ENCODE peak calls at places on chromosomes 12 and 14, in ten cellular contexts. One of them, this sample, is unnamed.
A peak's percentile ranks its signal among the peaks of the same experiment; 100 is the strongest.

GRCh38 chr12:9750276-9751203 is 10.2 kb downstream of the CD69 start:
- DNase-seq in upper lobe of left lung: peak; percentile 46
- DNase-seq in adrenal gland: peak; percentile 21
- DNase-seq in right lobe of liver: no peak
- DNase-seq in NB4: peak; percentile 81
- DNase-seq in A549: peak; percentile 74
- DNase-seq in body of pancreas: no peak
- DNase-seq in ovary: peak; percentile 38
- DNase-seq in GM12878: no peak
- DNase-seq in suprapubic skin: no peak
- DNase-seq in this sample: peak; percentile 44

GRCh38 chr12:57215668-57216013 is 953 bp upstream of the NXPH4 start:
- DNase-seq in upper lobe of left lung: no peak
- DNase-seq in adrenal gland: no peak
- DNase-seq in right lobe of liver: no peak
- DNase-seq in NB4: peak; percentile 35
- DNase-seq in A549: no peak
- DNase-seq in body of pancreas: no peak
- DNase-seq in ovary: no peak
- DNase-seq in GM12878: no peak
- DNase-seq in suprapubic skin: no peak
- DNase-seq in this sample: no peak

GRCh38 chr14:87522575-87522974 is 470.4 kb downstream of the GALC start:
- DNase-seq in upper lobe of left lung: no peak
- DNase-seq in adrenal gland: no peak
- DNase-seq in right lobe of liver: no peak
- DNase-seq in NB4: no peak
- DNase-seq in A549: no peak
- DNase-seq in body of pancreas: peak; percentile 29
- DNase-seq in ovary: no peak
- DNase-seq in GM12878: no peak
- DNase-seq in suprapubic skin: no peak
- DNase-seq in this sample: no peak

GRCh38 chr14:100715803-100716202 is 10.9 kb upstream of the DLK1 start:
- DNase-seq in upper lobe of left lung: no peak
- DNase-seq in adrenal gland: no peak
- DNase-seq in right lobe of liver: no peak
- DNase-seq in NB4: peak; percentile 43
- DNase-seq in A549: no peak
- DNase-seq in body of pancreas: no peak
- DNase-seq in ovary: no peak
- DNase-seq in GM12878: no peak
- DNase-seq in suprapubic skin: no peak
- DNase-seq in this sample: no peak

GRCh38 chr12:104680506-104680905 is 223.8 kb downstream of the CHST11 start:
- DNase-seq in upper lobe of left lung: no peak
- DNase-seq in adrenal gland: no peak
- DNase-seq in right lobe of liver: no peak
- DNase-seq in NB4: peak; percentile 82
- DNase-seq in A549: no peak
- DNase-seq in body of pancreas: no peak
- DNase-seq in ovary: no peak
- DNase-seq in GM12878: no peak
- DNase-seq in suprapubic skin: no peak
- DNase-seq in this sample: no peak

GRCh38 chr12:28872654-28873268 is 276.3 kb upstream of the FAR2 start:
- DNase-seq in upper lobe of left lung: no peak
- DNase-seq in adrenal gland: peak; percentile 36
- DNase-seq in right lobe of liver: peak; percentile 16
- DNase-seq in NB4: peak; percentile 77
- DNase-seq in A549: peak; percentile 48
- DNase-seq in body of pancreas: peak; percentile 52
- DNase-seq in ovary: no peak
- DNase-seq in GM12878: no peak
- DNase-seq in suprapubic skin: no peak
- DNase-seq in this sample: no peak

GRCh38 chr14:68513137-68513536 is 279.7 kb downstream of the ZFP36L1 start:
- DNase-seq in upper lobe of left lung: no peak
- DNase-seq in adrenal gland: no peak
- DNase-seq in right lobe of liver: no peak
- DNase-seq in NB4: no peak
- DNase-seq in A549: no peak
- DNase-seq in body of pancreas: no peak
- DNase-seq in ovary: no peak
- DNase-seq in GM12878: no peak
- DNase-seq in suprapubic skin: no peak
- DNase-seq in this sample: no peak

GRCh38 chr12:104473374-104473983 is 16.7 kb downstream of the CHST11 start:
- DNase-seq in upper lobe of left lung: no peak
- DNase-seq in adrenal gland: no peak
- DNase-seq in right lobe of liver: no peak
- DNase-seq in NB4: peak; percentile 46
- DNase-seq in A549: no peak
- DNase-seq in body of pancreas: no peak
- DNase-seq in ovary: no peak
- DNase-seq in GM12878: no peak
- DNase-seq in suprapubic skin: no peak
- DNase-seq in this sample: no peak

GRCh38 chr14:22974530-22975313 is 7.6 kb downstream of the AJUBA start:
- DNase-seq in upper lobe of left lung: no peak
- DNase-seq in adrenal gland: no peak
- DNase-seq in right lobe of liver: no peak
- DNase-seq in NB4: no peak
- DNase-seq in A549: no peak
- DNase-seq in body of pancreas: peak; percentile 18
- DNase-seq in ovary: no peak
- DNase-seq in GM12878: no peak
- DNase-seq in suprapubic skin: no peak
- DNase-seq in this sample: peak; percentile 20

GRCh38 chr12:3236345-3237153 is 159.4 kb downstream of the TSPAN9 start:
- DNase-seq in upper lobe of left lung: no peak
- DNase-seq in adrenal gland: no peak
- DNase-seq in right lobe of liver: no peak
- DNase-seq in NB4: peak; percentile 62
- DNase-seq in A549: peak; percentile 40
- DNase-seq in body of pancreas: no peak
- DNase-seq in ovary: no peak
- DNase-seq in GM12878: no peak
- DNase-seq in suprapubic skin: no peak
- DNase-seq in this sample: no peak

GRCh38 chr14:102893452-102893851 is 29.0 kb upstream of the AMN start:
- DNase-seq in upper lobe of left lung: peak; percentile 19
- DNase-seq in adrenal gland: peak; percentile 56
- DNase-seq in right lobe of liver: peak; percentile 78
- DNase-seq in NB4: peak; percentile 26
- DNase-seq in A549: no peak
- DNase-seq in body of pancreas: no peak
- DNase-seq in ovary: no peak
- DNase-seq in GM12878: peak; percentile 17
- DNase-seq in suprapubic skin: peak; percentile 84
- DNase-seq in this sample: peak; percentile 91

GRCh38 chr12:70185301-70185700 is 57.9 kb upstream of the CNOT2 start:
- DNase-seq in upper lobe of left lung: no peak
- DNase-seq in adrenal gland: no peak
- DNase-seq in right lobe of liver: no peak
- DNase-seq in NB4: no peak
- DNase-seq in A549: no peak
- DNase-seq in body of pancreas: no peak
- DNase-seq in ovary: no peak
- DNase-seq in GM12878: no peak
- DNase-seq in suprapubic skin: no peak
- DNase-seq in this sample: no peak

GRCh38 chr12:131050463-131051154 is 96.9 kb downstream of the ADGRD1 start:
- DNase-seq in upper lobe of left lung: no peak
- DNase-seq in adrenal gland: no peak
- DNase-seq in right lobe of liver: no peak
- DNase-seq in NB4: no peak
- DNase-seq in A549: no peak
- DNase-seq in body of pancreas: no peak
- DNase-seq in ovary: no peak
- DNase-seq in GM12878: no peak
- DNase-seq in suprapubic skin: peak; percentile 60
- DNase-seq in this sample: no peak

GRCh38 chr12:116933512-116934246 is 22.9 kb downstream of the FBXW8 start:
- DNase-seq in upper lobe of left lung: no peak
- DNase-seq in adrenal gland: no peak
- DNase-seq in right lobe of liver: no peak
- DNase-seq in NB4: no peak
- DNase-seq in A549: no peak
- DNase-seq in body of pancreas: no peak
- DNase-seq in ovary: no peak
- DNase-seq in GM12878: no peak
- DNase-seq in suprapubic skin: no peak
- DNase-seq in this sample: no peak

GRCh38 chr12:4595881-4596280 is 33.9 kb downstream of the DYRK4 start:
- DNase-seq in upper lobe of left lung: no peak
- DNase-seq in adrenal gland: no peak
- DNase-seq in right lobe of liver: no peak
- DNase-seq in NB4: no peak
- DNase-seq in A549: no peak
- DNase-seq in body of pancreas: no peak
- DNase-seq in ovary: no peak
- DNase-seq in GM12878: no peak
- DNase-seq in suprapubic skin: no peak
- DNase-seq in this sample: no peak

GRCh38 chr12:1660304-1661187 is 30.3 kb upstream of the ADIPOR2 start:
- DNase-seq in upper lobe of left lung: peak; percentile 96
- DNase-seq in adrenal gland: peak; percentile 84
- DNase-seq in right lobe of liver: peak; percentile 81
- DNase-seq in NB4: peak; percentile 64
- DNase-seq in A549: no peak
- DNase-seq in body of pancreas: peak; percentile 95
- DNase-seq in ovary: peak; percentile 75
- DNase-seq in GM12878: no peak
- DNase-seq in suprapubic skin: peak; percentile 88
- DNase-seq in this sample: peak; percentile 95

GRCh38 chr12:67811437-67812361 is 163.2 kb downstream of the DYRK2 start:
- DNase-seq in upper lobe of left lung: no peak
- DNase-seq in adrenal gland: no peak
- DNase-seq in right lobe of liver: no peak
- DNase-seq in NB4: peak; percentile 8
- DNase-seq in A549: no peak
- DNase-seq in body of pancreas: no peak
- DNase-seq in ovary: no peak
- DNase-seq in GM12878: no peak
- DNase-seq in suprapubic skin: no peak
- DNase-seq in this sample: no peak

GRCh38 chr12:110370732-110371141 is 32.8 kb downstream of the ANAPC7 start:
- DNase-seq in upper lobe of left lung: peak; percentile 45
- DNase-seq in adrenal gland: no peak
- DNase-seq in right lobe of liver: no peak
- DNase-seq in NB4: no peak
- DNase-seq in A549: no peak
- DNase-seq in body of pancreas: no peak
- DNase-seq in ovary: no peak
- DNase-seq in GM12878: no peak
- DNase-seq in suprapubic skin: peak; percentile 72
- DNase-seq in this sample: peak; percentile 83
- TF ChIP-seq POLR2A in upper lobe of left lung: no peak
- TF ChIP-seq POLR2A in adrenal gland: no peak
- TF ChIP-seq POLR2A in right lobe of liver: no peak
- TF ChIP-seq POLR2A in NB4: no peak
- TF ChIP-seq POLR2A in A549: no peak
- TF ChIP-seq POLR2A in body of pancreas: no peak
- TF ChIP-seq POLR2A in ovary: no peak
- TF ChIP-seq POLR2A in GM12878: no peak
- TF ChIP-seq POLR2A in suprapubic skin: no peak
- TF ChIP-seq POLR2A in this sample: no peak

DNA sequence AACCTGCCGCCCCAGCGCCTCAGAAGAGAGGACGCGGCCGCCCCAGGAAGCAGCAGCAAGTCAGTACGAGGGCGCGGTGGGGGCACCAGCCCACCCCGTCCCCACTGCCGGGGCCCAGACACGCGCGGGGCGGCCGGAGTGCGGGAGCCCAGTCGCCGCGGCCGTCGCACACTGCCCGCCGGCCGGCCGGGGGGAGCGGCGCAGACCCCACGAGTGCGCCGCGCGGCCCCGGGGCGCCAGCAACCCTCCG is 965 bp downstream of the HMGA2 start:
- DNase-seq in upper lobe of left lung: no peak
- DNase-seq in adrenal gland: no peak
- DNase-seq in right lobe of liver: no peak
- DNase-seq in NB4: no peak
- DNase-seq in A549: no peak
- DNase-seq in body of pancreas: no peak
- DNase-seq in ovary: no peak
- DNase-seq in GM12878: no peak
- DNase-seq in suprapubic skin: no peak
- DNase-seq in this sample: no peak
- H3K4me3 ChIP-seq in upper lobe of left lung: peak overlapping the region; percentile 58
- H3K4me3 ChIP-seq in adrenal gland: peak overlapping the region; percentile 60
- H3K4me3 ChIP-seq in right lobe of liver: peak overlapping the region; percentile 48
- H3K4me3 ChIP-seq in NB4: peak overlapping the region; percentile 69
- H3K4me3 ChIP-seq in A549: peak overlapping the region; percentile 80
- H3K4me3 ChIP-seq in body of pancreas: peak overlapping the region; percentile 45
- H3K4me3 ChIP-seq in ovary: peak overlapping the region; percentile 54
- H3K4me3 ChIP-seq in GM12878: peak overlapping the region; percentile 50
- H3K4me3 ChIP-seq in suprapubic skin: peak overlapping the region; percentile 67
- H3K4me3 ChIP-seq in this sample: peak overlapping the region; percentile 16

DNA sequence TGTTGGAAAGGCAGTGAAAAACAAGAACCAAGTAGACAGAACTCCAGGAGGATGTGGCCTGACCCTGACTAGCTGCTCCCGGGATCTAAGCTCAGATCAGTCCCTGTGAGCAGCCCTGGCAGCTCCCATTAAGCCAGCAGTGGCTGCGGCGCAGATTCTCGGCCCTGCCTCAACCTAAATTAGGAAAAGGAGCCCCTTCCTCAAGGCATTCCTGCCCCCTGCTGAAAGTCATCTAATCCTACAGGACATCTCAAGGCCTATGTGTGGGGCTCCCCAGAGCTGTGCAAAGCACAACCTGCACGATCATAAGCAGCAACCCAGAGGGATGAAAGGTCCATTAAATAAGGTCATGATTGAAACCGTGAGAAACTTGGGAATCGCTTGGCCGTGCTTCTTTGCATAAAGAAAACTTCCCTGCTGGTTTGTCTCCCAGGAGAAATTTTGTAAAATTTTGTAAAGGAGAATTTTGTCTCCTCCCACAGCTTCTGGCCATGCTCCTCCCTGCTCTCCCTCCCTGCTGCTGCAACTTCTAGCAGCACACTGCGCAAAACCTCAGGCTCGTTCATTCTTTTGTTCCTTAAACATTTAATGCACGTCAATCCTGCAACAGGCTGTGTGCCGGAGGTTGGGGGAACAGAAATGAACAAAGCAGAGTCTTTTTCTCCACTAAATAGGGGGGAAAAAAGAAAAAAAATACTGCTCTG is 96.6 kb upstream of the SLC35F4 start:
- DNase-seq in upper lobe of left lung: no peak
- DNase-seq in adrenal gland: no peak
- DNase-seq in right lobe of liver: no peak
- DNase-seq in NB4: no peak
- DNase-seq in A549: no peak
- DNase-seq in body of pancreas: no peak
- DNase-seq in ovary: no peak
- DNase-seq in GM12878: no peak
- DNase-seq in suprapubic skin: no peak
- DNase-seq in this sample: no peak
- TF ChIP-seq CTCF in upper lobe of left lung: no peak
- TF ChIP-seq CTCF in adrenal gland: no peak
- TF ChIP-seq CTCF in right lobe of liver: no peak
- TF ChIP-seq CTCF in NB4: no peak
- TF ChIP-seq CTCF in A549: no peak
- TF ChIP-seq CTCF in body of pancreas: no peak
- TF ChIP-seq CTCF in ovary: no peak
- TF ChIP-seq CTCF in GM12878: no peak
- TF ChIP-seq CTCF in suprapubic skin: no peak
- TF ChIP-seq CTCF in this sample: no peak

GRCh38 chr14:74085047-74085637 is 386 bp downstream of the LIN52 start:
- DNase-seq in upper lobe of left lung: no peak
- DNase-seq in adrenal gland: no peak
- DNase-seq in right lobe of liver: no peak
- DNase-seq in NB4: peak; percentile 48
- DNase-seq in A549: peak; percentile 27
- DNase-seq in body of pancreas: no peak
- DNase-seq in ovary: peak; percentile 40
- DNase-seq in GM12878: no peak
- DNase-seq in suprapubic skin: no peak
- DNase-seq in this sample: peak; percentile 15
- TF ChIP-seq POLR2A in upper lobe of left lung: no peak
- TF ChIP-seq POLR2A in adrenal gland: peak; percentile 56
- TF ChIP-seq POLR2A in right lobe of liver: peak; percentile 10
- TF ChIP-seq POLR2A in NB4: no peak
- TF ChIP-seq POLR2A in A549: no peak
- TF ChIP-seq POLR2A in body of pancreas: no peak
- TF ChIP-seq POLR2A in ovary: peak; percentile 25
- TF ChIP-seq POLR2A in GM12878: no peak
- TF ChIP-seq POLR2A in suprapubic skin: no peak
- TF ChIP-seq POLR2A in this sample: no peak